ENCODE peak calls at places on chromosomes 13 and 19, in ten cellular contexts. R is heart right ventricle, M is endothelial cell, Z is fibroblast of pulmonary artery, L is MCF 10A, N is lower leg skin, U is tibial artery, G is fibroblast of the aortic adventitia, V is cardiac fibroblast, P is A549. E is an unnamed sample.

GRCh38 chr19:50646074-50646807 is 3.0 kb upstream of the C19orf81 start:
- DNase-seq in U (no peak), R (no peak), Z (peak; percentile 84), V (peak; percentile 81), G (peak; percentile 45), N (no peak), L (peak; percentile 61), M (no peak), P (peak; percentile 83), E (no peak)

GRCh38 chr13:112007191-112007590 is 59.8 kb upstream of the SOX1 start:
- DNase-seq in L (no peak), N (no peak), R (no peak), M (no peak), V (no peak), P (no peak), U (no peak), G (no peak), Z (no peak), E (no peak)

GRCh38 chr19:14110650-14111049 is 6.9 kb downstream of the PRKACA start:
- DNase-seq in V (no peak), N (no peak), G (no peak), M (no peak), L (no peak), U (no peak), P (no peak), R (no peak), Z (no peak), E (no peak)

GRCh38 chr19:54100560-54100959 is at the start of gene OSCAR:
- DNase-seq in R (no peak), L (no peak), G (peak; percentile 33), Z (peak; percentile 18), P (no peak), N (no peak), V (no peak), M (no peak), U (no peak), E (no peak)

GRCh38 chr13:110232146-110232545 is 74.8 kb downstream of the COL4A1 start:
- DNase-seq in Z (no peak), R (no peak), P (no peak), N (no peak), V (no peak), U (no peak), L (no peak), G (no peak), M (no peak), E (no peak)

GRCh38 chr13:108594153-108594552 is 35.3 kb upstream of the MYO16 start:
- DNase-seq in M (no peak), U (no peak), Z (no peak), G (no peak), V (no peak), P (no peak), R (no peak), L (no peak), N (no peak), E (no peak)

GRCh38 chr13:95540848-95541247 is 11.7 kb upstream of the CLDN10 start:
- DNase-seq in P (no peak), M (no peak), V (no peak), G (no peak), Z (no peak), L (no peak), N (no peak), R (peak; percentile 58), U (no peak), E (no peak)

GRCh38 chr13:42333613-42334328 is 61.8 kb downstream of the AKAP11 start:
- DNase-seq in G (peak; percentile 71), M (peak; percentile 7), L (peak; percentile 45), Z (peak; percentile 67), U (no peak), V (peak; percentile 71), R (no peak), N (no peak), P (peak; percentile 41), E (no peak)

GRCh38 chr13:49113526-49114286 is 106.4 kb upstream of the MLNR start:
- DNase-seq in G (peak; percentile 80), P (peak; percentile 13), Z (peak; percentile 79), R (no peak), U (no peak), L (peak; percentile 50), V (peak; percentile 68), M (no peak), N (no peak), E (no peak)

GRCh38 chr13:79782541-79783216 is 301.7 kb downstream of the NDFIP2 start:
- DNase-seq in P (no peak), N (no peak), R (peak; percentile 62), G (peak; percentile 11), V (peak; percentile 92), Z (peak; percentile 87), M (peak; percentile 71), L (no peak), U (no peak), E (peak; percentile 42)

GRCh38 chr19:46928951-46929350 is 68.2 kb downstream of the ARHGAP35 start:
- DNase-seq in M (no peak), P (no peak), Z (no peak), N (no peak), U (no peak), L (no peak), R (no peak), G (peak; percentile 43), V (peak; percentile 35), E (no peak)
- TF ChIP-seq CTCF in M (no peak), P (peak; percentile 28), Z (peak; percentile 28), N (no peak), U (no peak), L (no peak), R (peak; percentile 9), G (peak; percentile 31), V (peak; percentile 1), E (peak; percentile 11)

DNA sequence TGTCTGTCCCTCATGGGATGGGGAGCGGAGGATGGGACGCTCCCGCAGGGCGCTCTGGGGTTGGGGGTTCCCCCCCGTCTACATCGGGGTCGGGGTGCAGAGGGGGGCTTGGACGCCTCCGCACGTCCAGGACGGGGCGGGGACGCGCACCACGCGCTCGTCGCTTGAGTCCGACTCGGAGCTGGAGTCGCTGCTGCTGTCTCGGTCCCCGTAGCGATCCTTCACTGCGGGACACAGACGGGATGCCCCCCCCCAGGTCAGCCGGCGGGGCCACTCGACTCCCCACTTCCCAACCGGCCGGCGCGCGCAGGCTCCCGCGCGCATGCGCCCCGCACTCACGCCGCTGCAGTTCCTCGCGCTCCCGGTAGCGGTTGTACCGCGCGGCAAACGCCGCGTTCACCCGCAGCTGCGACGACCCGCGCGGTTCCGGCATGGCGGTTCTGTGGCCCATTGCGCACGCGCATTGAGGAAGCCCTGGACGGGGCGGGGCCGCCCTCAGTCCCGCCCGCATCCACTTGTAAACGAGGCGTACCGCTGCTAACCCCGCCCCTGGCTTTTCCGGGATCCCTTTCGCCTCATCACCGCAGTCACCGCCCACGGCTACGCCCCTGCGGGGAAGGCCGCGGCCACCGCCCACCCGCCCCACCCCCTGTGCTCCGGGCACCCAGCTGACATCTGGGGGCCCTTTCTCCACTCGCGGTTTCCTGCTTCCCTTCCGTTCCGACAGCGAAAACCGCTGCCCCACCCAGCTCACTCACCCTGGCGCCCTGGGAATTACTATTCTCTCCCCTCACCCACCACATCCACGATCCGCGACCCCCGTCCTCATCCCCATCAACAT is at the start of gene KRI1:
- DNase-seq in P (peak; percentile 95), U (peak; percentile 99), G (peak; percentile 97), V (peak; percentile 99), M (peak; percentile 98), L (peak; percentile 98), R (peak; percentile 99), N (peak; percentile 100), Z (peak; percentile 98), E (peak; percentile 97)
- TF ChIP-seq CTCF in P (no peak), U (peak; percentile 53), G (peak; percentile 44), V (no peak), M (peak; percentile 52), L (no peak), R (peak; percentile 30), N (no peak), Z (peak; percentile 5), E (peak; percentile 57)

GRCh38 chr13:51096131-51096530 is 14.9 kb downstream of the C13orf42 start:
- DNase-seq in R (no peak), V (no peak), M (no peak), U (no peak), P (no peak), Z (no peak), G (no peak), L (no peak), N (no peak), E (no peak)

GRCh38 chr13:51097353-51098043 is 13.6 kb downstream of the C13orf42 start:
- DNase-seq in U (no peak), V (no peak), M (no peak), L (no peak), N (no peak), P (no peak), R (no peak), Z (no peak), G (no peak), E (no peak)

GRCh38 chr13:51093574-51093973 is 17.5 kb downstream of the C13orf42 start:
- DNase-seq in P (no peak), V (no peak), N (no peak), Z (no peak), G (no peak), M (no peak), L (no peak), R (no peak), U (no peak), E (no peak)

GRCh38 chr13:51091839-51092238 is 19.2 kb downstream of the C13orf42 start:
- DNase-seq in G (no peak), P (no peak), L (no peak), R (no peak), U (no peak), Z (no peak), M (no peak), N (no peak), V (no peak), E (no peak)
- TF ChIP-seq CTCF in G (no peak), P (no peak), L (no peak), R (no peak), U (no peak), Z (no peak), M (no peak), N (no peak), V (no peak), E (no peak)

DNA sequence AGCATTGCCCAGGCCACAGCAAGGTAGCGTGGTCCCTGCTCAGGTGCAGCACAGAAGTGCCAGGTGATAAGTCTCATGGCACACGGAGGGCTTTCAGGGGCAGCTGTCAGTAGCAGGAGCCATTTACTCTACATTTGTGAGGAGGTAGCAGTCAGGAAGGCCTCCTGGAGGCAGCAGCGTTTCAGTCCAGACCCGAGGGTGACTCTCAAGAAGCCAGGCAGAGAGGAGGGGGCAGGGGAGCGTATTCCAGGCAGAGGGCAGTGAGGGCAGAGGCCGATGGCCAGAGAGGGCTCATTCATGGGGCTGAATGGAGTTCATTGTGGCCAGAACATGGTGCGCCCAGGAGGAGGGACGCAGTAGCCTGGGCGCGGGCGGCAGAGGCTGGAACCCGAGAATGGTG is 8.9 kb downstream of the PIAS4 start:
- DNase-seq in V (no peak), Z (no peak), G (no peak), P (no peak), L (no peak), R (no peak), N (no peak), U (no peak), M (no peak), E (no peak)
- TF ChIP-seq CTCF in V (no peak), Z (no peak), G (no peak), P (no peak), L (no peak), R (no peak), N (no peak), U (no peak), M (no peak), E (no peak)

E was measured in progenitor cell of endocrine pancreas.